ENCODE peak calls at places on chromosomes 11 and 22, in nine cellular contexts. H, S, R, X, B, A, D, J and I are unnamed samples.

GRCh38 chr11:117837791-117838190 is 13.2 kb upstream of the FXYD2 start:
- DNase-seq in H (no peak), S (no peak), R (peak), X (no peak), B (no peak), A (no peak), D (no peak), J (no peak), I (no peak)

GRCh38 chr11:76658231-76658630 is 12.3 kb downstream of the LRRC32 start:
- DNase-seq in H (no peak), S (no peak), R (no peak), X (no peak), B (no peak), A (no peak), D (no peak), J (no peak), I (no peak)

GRCh38 chr11:30488304-30488998 is 97.7 kb downstream of the MPPED2 start:
- DNase-seq in H (no peak), S (no peak), R (no peak), X (no peak), B (no peak), A (no peak), D (peak), J (no peak), I (no peak)

GRCh38 chr11:2185324-2186085 is 13.9 kb upstream of the TH start:
- DNase-seq in H (no peak), S (no peak), R (no peak), X (no peak), B (no peak), A (no peak), D (no peak), J (no peak), I (no peak)

GRCh38 chr22:45483319-45483718 is 19.4 kb upstream of the FBLN1 start:
- DNase-seq in H (no peak), S (no peak), R (no peak), X (peak), B (no peak), A (no peak), D (no peak), J (no peak), I (no peak)

GRCh38 chr11:77014669-77015068 is 19.5 kb upstream of the B3GNT6 start:
- DNase-seq in H (no peak), S (no peak), R (no peak), X (no peak), B (no peak), A (no peak), D (no peak), J (no peak), I (no peak)

GRCh38 chr11:9029477-9029876 is 25.7 kb upstream of the NRIP3 start:
- DNase-seq in H (no peak), S (no peak), R (no peak), X (no peak), B (no peak), A (no peak), D (no peak), J (no peak), I (no peak)

GRCh38 chr11:73359930-73360742 is 16.1 kb upstream of the RELT start:
- DNase-seq in H (no peak), S (peak), R (no peak), X (peak), B (no peak), A (no peak), D (no peak), J (no peak), I (no peak)

GRCh38 chr11:134014502-134014901 is 54.4 kb upstream of the JAM3 start:
- DNase-seq in H (no peak), S (peak), R (no peak), X (peak), B (no peak), A (no peak), D (no peak), J (no peak), I (no peak)

GRCh38 chr11:62430350-62430749 is 11.5 kb downstream of the SCGB1A1 start:
- DNase-seq in H (no peak), S (no peak), R (no peak), X (no peak), B (no peak), A (no peak), D (no peak), J (peak), I (no peak)

GRCh38 chr22:50676661-50677492 is 4.3 kb downstream of the SHANK3 start:
- DNase-seq in H (no peak), S (no peak), R (no peak), X (no peak), B (no peak), A (no peak), D (no peak), J (no peak), I (no peak)

GRCh38 chr22:47767403-47767802 is 1005.0 kb downstream of the TBC1D22A start:
- DNase-seq in H (no peak), S (no peak), R (no peak), X (no peak), B (no peak), A (no peak), D (no peak), J (no peak), I (no peak)

GRCh38 chr11:115518983-115519382 is 14.8 kb upstream of the CADM1 start:
- DNase-seq in H (no peak), S (no peak), R (no peak), X (no peak), B (no peak), A (no peak), D (no peak), J (no peak), I (no peak)

GRCh38 chr11:128669491-128669890 is 24.4 kb upstream of the FLI1 start:
- DNase-seq in H (no peak), S (no peak), R (no peak), X (no peak), B (no peak), A (no peak), D (no peak), J (no peak), I (no peak)

GRCh38 chr11:113895367-113896155 is 9.0 kb upstream of the HTR3B start:
- DNase-seq in H (no peak), S (no peak), R (no peak), X (peak), B (no peak), A (no peak), D (no peak), J (no peak), I (no peak)

GRCh38 chr11:8056810-8057463 is 24.1 kb upstream of the TUB start:
- DNase-seq in H (no peak), S (no peak), R (no peak), X (no peak), B (no peak), A (no peak), D (no peak), J (peak), I (peak)

GRCh38 chr11:10493041-10493663 is 38.1 kb downstream of the AMPD3 start:
- DNase-seq in H (no peak), S (no peak), R (no peak), X (no peak), B (no peak), A (no peak), D (no peak), J (no peak), I (no peak)

GRCh38 chr22:20509344-20510047 is 2.1 kb downstream of the MED15 start:
- DNase-seq in H (peak), S (peak), R (peak), X (peak), B (no peak), A (peak), D (no peak), J (peak), I (peak)

GRCh38 chr22:43066844-43067385 is 22.3 kb downstream of the TTLL1 start:
- DNase-seq in H (no peak), S (no peak), R (no peak), X (peak), B (no peak), A (no peak), D (no peak), J (peak), I (peak)

GRCh38 chr22:49936973-49937757 is 18.7 kb downstream of the CRELD2 start:
- DNase-seq in H (peak), S (no peak), R (peak), X (peak), B (no peak), A (no peak), D (no peak), J (no peak), I (no peak)

GRCh38 chr11:62958547-62959071 is 26.2 kb downstream of the SLC22A6 start:
- DNase-seq in H (no peak), S (no peak), R (peak), X (no peak), B (no peak), A (no peak), D (no peak), J (peak), I (no peak)

GRCh38 chr11:36253238-36253637 is 36.0 kb downstream of the COMMD9 start:
- DNase-seq in H (peak), S (no peak), R (no peak), X (peak), B (no peak), A (no peak), D (no peak), J (no peak), I (no peak)

GRCh38 chr11:124769804-124770774 is 8.0 kb upstream of the ESAM start:
- DNase-seq in H (no peak), S (no peak), R (no peak), X (no peak), B (no peak), A (no peak), D (no peak), J (no peak), I (no peak)